ENCODE peak calls at places on chromosome 15, in ten cellular contexts. One of them, this sample, is unnamed.

GRCh38 chr15:77187751-77188464 is 117.0 kb upstream of the TSPAN3 start:
- DNase-seq in heart left ventricle: no peak
- DNase-seq in body of pancreas: no peak
- DNase-seq in neuronal stem cell: no peak
- DNase-seq in sigmoid colon: no peak
- DNase-seq in astrocyte of the spinal cord: peak
- DNase-seq in mucosa of descending colon: peak
- DNase-seq in lower leg skin: peak
- DNase-seq in CD8-positive, alpha-beta T cell: no peak
- DNase-seq in BE2C: no peak
- DNase-seq in this sample: peak

GRCh38 chr15:57485869-57486268 is 105.8 kb upstream of the MYZAP start:
- DNase-seq in heart left ventricle: no peak
- DNase-seq in body of pancreas: peak
- DNase-seq in neuronal stem cell: no peak
- DNase-seq in sigmoid colon: no peak
- DNase-seq in astrocyte of the spinal cord: peak
- DNase-seq in mucosa of descending colon: no peak
- DNase-seq in lower leg skin: no peak
- DNase-seq in CD8-positive, alpha-beta T cell: no peak
- DNase-seq in BE2C: no peak
- DNase-seq in this sample: peak

GRCh38 chr15:88463870-88464532 is 3.2 kb downstream of the MRPL46 start:
- DNase-seq in heart left ventricle: no peak
- DNase-seq in body of pancreas: no peak
- DNase-seq in neuronal stem cell: no peak
- DNase-seq in sigmoid colon: no peak
- DNase-seq in astrocyte of the spinal cord: no peak
- DNase-seq in mucosa of descending colon: no peak
- DNase-seq in lower leg skin: no peak
- DNase-seq in CD8-positive, alpha-beta T cell: no peak
- DNase-seq in BE2C: no peak
- DNase-seq in this sample: no peak

GRCh38 chr15:51625236-51625635 is 2.7 kb upstream of the DMXL2 start:
- DNase-seq in heart left ventricle: no peak
- DNase-seq in body of pancreas: no peak
- DNase-seq in neuronal stem cell: no peak
- DNase-seq in sigmoid colon: no peak
- DNase-seq in astrocyte of the spinal cord: no peak
- DNase-seq in mucosa of descending colon: no peak
- DNase-seq in lower leg skin: no peak
- DNase-seq in CD8-positive, alpha-beta T cell: no peak
- DNase-seq in BE2C: peak
- DNase-seq in this sample: no peak

GRCh38 chr15:89770041-89770440 is 6.1 kb upstream of the MESP2 start:
- DNase-seq in heart left ventricle: no peak
- DNase-seq in body of pancreas: no peak
- DNase-seq in neuronal stem cell: no peak
- DNase-seq in sigmoid colon: no peak
- DNase-seq in astrocyte of the spinal cord: peak
- DNase-seq in mucosa of descending colon: no peak
- DNase-seq in lower leg skin: no peak
- DNase-seq in CD8-positive, alpha-beta T cell: no peak
- DNase-seq in BE2C: no peak
- DNase-seq in this sample: peak

GRCh38 chr15:29854413-29854812 is 32.1 kb upstream of the TJP1 start:
- DNase-seq in heart left ventricle: no peak
- DNase-seq in body of pancreas: no peak
- DNase-seq in neuronal stem cell: no peak
- DNase-seq in sigmoid colon: no peak
- DNase-seq in astrocyte of the spinal cord: no peak
- DNase-seq in mucosa of descending colon: no peak
- DNase-seq in lower leg skin: no peak
- DNase-seq in CD8-positive, alpha-beta T cell: no peak
- DNase-seq in BE2C: no peak
- DNase-seq in this sample: no peak

GRCh38 chr15:89114974-89115373 is 26.7 kb downstream of the ABHD2 start:
- DNase-seq in heart left ventricle: no peak
- DNase-seq in body of pancreas: peak
- DNase-seq in neuronal stem cell: no peak
- DNase-seq in sigmoid colon: no peak
- DNase-seq in astrocyte of the spinal cord: peak
- DNase-seq in mucosa of descending colon: peak
- DNase-seq in lower leg skin: no peak
- DNase-seq in CD8-positive, alpha-beta T cell: no peak
- DNase-seq in BE2C: no peak
- DNase-seq in this sample: peak

GRCh38 chr15:98914626-98915025 is 93.0 kb downstream of the PGPEP1L start:
- DNase-seq in heart left ventricle: no peak
- DNase-seq in body of pancreas: no peak
- DNase-seq in neuronal stem cell: no peak
- DNase-seq in sigmoid colon: peak
- DNase-seq in astrocyte of the spinal cord: peak
- DNase-seq in mucosa of descending colon: no peak
- DNase-seq in lower leg skin: no peak
- DNase-seq in CD8-positive, alpha-beta T cell: no peak
- DNase-seq in BE2C: no peak
- DNase-seq in this sample: peak

GRCh38 chr15:101449471-101450425 is 39.8 kb downstream of the PCSK6 start:
- DNase-seq in heart left ventricle: no peak
- DNase-seq in body of pancreas: no peak
- DNase-seq in neuronal stem cell: no peak
- DNase-seq in sigmoid colon: peak
- DNase-seq in astrocyte of the spinal cord: no peak
- DNase-seq in mucosa of descending colon: no peak
- DNase-seq in lower leg skin: no peak
- DNase-seq in CD8-positive, alpha-beta T cell: no peak
- DNase-seq in BE2C: no peak
- DNase-seq in this sample: no peak

GRCh38 chr15:57646057-57646456 is 54.4 kb downstream of the MYZAP start:
- DNase-seq in heart left ventricle: no peak
- DNase-seq in body of pancreas: no peak
- DNase-seq in neuronal stem cell: no peak
- DNase-seq in sigmoid colon: no peak
- DNase-seq in astrocyte of the spinal cord: no peak
- DNase-seq in mucosa of descending colon: no peak
- DNase-seq in lower leg skin: no peak
- DNase-seq in CD8-positive, alpha-beta T cell: no peak
- DNase-seq in BE2C: no peak
- DNase-seq in this sample: no peak

GRCh38 chr15:84818221-84819131 is 1.3 kb downstream of the ALPK3 start:
- DNase-seq in heart left ventricle: no peak
- DNase-seq in body of pancreas: peak
- DNase-seq in neuronal stem cell: peak
- DNase-seq in sigmoid colon: no peak
- DNase-seq in astrocyte of the spinal cord: peak
- DNase-seq in mucosa of descending colon: no peak
- DNase-seq in lower leg skin: no peak
- DNase-seq in CD8-positive, alpha-beta T cell: no peak
- DNase-seq in BE2C: no peak
- DNase-seq in this sample: peak
- H3K4me3 ChIP-seq in heart left ventricle: peak
- H3K4me3 ChIP-seq in body of pancreas: no peak
- H3K4me3 ChIP-seq in neuronal stem cell: no peak
- H3K4me3 ChIP-seq in sigmoid colon: peak
- H3K4me3 ChIP-seq in astrocyte of the spinal cord: no peak
- H3K4me3 ChIP-seq in mucosa of descending colon: no peak
- H3K4me3 ChIP-seq in lower leg skin: no peak
- H3K4me3 ChIP-seq in CD8-positive, alpha-beta T cell: no peak
- H3K4me3 ChIP-seq in BE2C: no peak
- H3K4me3 ChIP-seq in this sample: no peak

GRCh38 chr15:71688509-71689094 is 121.8 kb upstream of the NR2E3 start:
- DNase-seq in heart left ventricle: no peak
- DNase-seq in body of pancreas: no peak
- DNase-seq in neuronal stem cell: no peak
- DNase-seq in sigmoid colon: no peak
- DNase-seq in astrocyte of the spinal cord: no peak
- DNase-seq in mucosa of descending colon: no peak
- DNase-seq in lower leg skin: no peak
- DNase-seq in CD8-positive, alpha-beta T cell: no peak
- DNase-seq in BE2C: no peak
- DNase-seq in this sample: no peak

GRCh38 chr15:71687902-71688508 is 122.3 kb upstream of the NR2E3 start:
- DNase-seq in heart left ventricle: no peak
- DNase-seq in body of pancreas: no peak
- DNase-seq in neuronal stem cell: no peak
- DNase-seq in sigmoid colon: no peak
- DNase-seq in astrocyte of the spinal cord: peak
- DNase-seq in mucosa of descending colon: no peak
- DNase-seq in lower leg skin: no peak
- DNase-seq in CD8-positive, alpha-beta T cell: no peak
- DNase-seq in BE2C: no peak
- DNase-seq in this sample: peak

GRCh38 chr15:71697236-71697635 is 113.1 kb upstream of the NR2E3 start:
- DNase-seq in heart left ventricle: no peak
- DNase-seq in body of pancreas: no peak
- DNase-seq in neuronal stem cell: no peak
- DNase-seq in sigmoid colon: no peak
- DNase-seq in astrocyte of the spinal cord: no peak
- DNase-seq in mucosa of descending colon: no peak
- DNase-seq in lower leg skin: no peak
- DNase-seq in CD8-positive, alpha-beta T cell: no peak
- DNase-seq in BE2C: no peak
- DNase-seq in this sample: no peak

GRCh38 chr15:71691322-71691699 is 119.0 kb upstream of the NR2E3 start:
- DNase-seq in heart left ventricle: no peak
- DNase-seq in body of pancreas: no peak
- DNase-seq in neuronal stem cell: no peak
- DNase-seq in sigmoid colon: no peak
- DNase-seq in astrocyte of the spinal cord: no peak
- DNase-seq in mucosa of descending colon: no peak
- DNase-seq in lower leg skin: no peak
- DNase-seq in CD8-positive, alpha-beta T cell: no peak
- DNase-seq in BE2C: no peak
- DNase-seq in this sample: peak

DNA sequence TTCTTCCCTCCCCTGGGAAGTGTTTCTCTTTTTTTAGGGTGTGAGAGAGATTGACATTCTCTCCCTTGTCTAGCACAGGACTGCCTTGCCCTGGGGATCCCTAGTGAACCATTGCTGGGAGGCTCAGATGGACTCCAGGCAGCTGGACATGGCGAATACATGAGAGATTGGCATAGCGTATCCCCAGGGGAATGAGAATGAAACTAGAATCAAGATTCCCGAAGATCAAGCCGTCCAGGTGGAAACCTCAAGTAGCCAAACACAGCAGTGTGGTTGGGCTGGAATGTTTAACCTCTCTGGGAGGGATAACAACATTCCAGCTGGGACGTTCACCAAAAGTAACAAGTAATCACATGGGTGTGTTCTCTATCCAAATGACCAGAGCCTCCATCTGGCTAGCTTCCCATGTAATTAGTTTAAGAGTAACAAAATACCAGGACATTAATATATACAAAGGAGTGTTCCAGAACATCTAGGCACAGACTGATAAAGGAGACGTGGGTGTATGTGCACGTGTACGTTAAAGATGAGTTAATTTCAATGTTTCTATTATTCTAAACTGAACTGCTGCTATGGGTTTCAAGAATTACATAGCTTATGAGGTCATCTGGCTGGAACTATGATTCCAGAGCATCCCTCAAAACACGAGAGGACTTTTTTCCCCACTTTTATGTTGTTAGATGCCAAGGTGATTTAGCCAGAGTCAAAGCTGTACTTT is 118.5 kb upstream of the NR2E3 start:
- DNase-seq in heart left ventricle: no peak
- DNase-seq in body of pancreas: no peak
- DNase-seq in neuronal stem cell: no peak
- DNase-seq in sigmoid colon: no peak
- DNase-seq in astrocyte of the spinal cord: peak
- DNase-seq in mucosa of descending colon: peak
- DNase-seq in lower leg skin: no peak
- DNase-seq in CD8-positive, alpha-beta T cell: no peak
- DNase-seq in BE2C: no peak
- DNase-seq in this sample: peak
- H3K4me3 ChIP-seq in heart left ventricle: no peak
- H3K4me3 ChIP-seq in body of pancreas: no peak
- H3K4me3 ChIP-seq in neuronal stem cell: no peak
- H3K4me3 ChIP-seq in sigmoid colon: no peak
- H3K4me3 ChIP-seq in astrocyte of the spinal cord: no peak
- H3K4me3 ChIP-seq in mucosa of descending colon: no peak
- H3K4me3 ChIP-seq in lower leg skin: no peak
- H3K4me3 ChIP-seq in CD8-positive, alpha-beta T cell: no peak
- H3K4me3 ChIP-seq in BE2C: no peak
- H3K4me3 ChIP-seq in this sample: no peak

DNA sequence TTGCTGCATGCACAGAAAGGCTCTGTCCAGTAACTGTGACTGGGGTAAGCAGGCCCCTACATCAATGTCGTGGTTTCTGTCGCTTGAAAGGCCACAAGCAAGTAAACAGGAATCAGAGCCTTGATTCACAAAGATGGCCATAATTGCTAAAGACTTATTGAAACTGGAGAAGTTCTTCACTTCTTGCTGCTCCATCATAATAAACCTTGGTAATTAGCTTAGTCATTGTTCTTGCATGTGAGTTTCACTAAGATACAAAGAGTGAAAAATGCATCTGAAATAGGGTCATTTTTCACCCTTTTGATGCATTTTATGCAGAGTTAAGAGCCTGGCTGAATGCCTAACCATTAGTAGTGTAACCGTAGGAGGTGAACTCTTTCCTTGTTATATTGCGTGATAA is 3.2 kb downstream of the SEMA6D start:
- DNase-seq in heart left ventricle: no peak
- DNase-seq in body of pancreas: no peak
- DNase-seq in neuronal stem cell: no peak
- DNase-seq in sigmoid colon: no peak
- DNase-seq in astrocyte of the spinal cord: no peak
- DNase-seq in mucosa of descending colon: no peak
- DNase-seq in lower leg skin: no peak
- DNase-seq in CD8-positive, alpha-beta T cell: no peak
- DNase-seq in BE2C: no peak
- DNase-seq in this sample: no peak
- H3K4me3 ChIP-seq in heart left ventricle: no peak
- H3K4me3 ChIP-seq in body of pancreas: no peak
- H3K4me3 ChIP-seq in neuronal stem cell: no peak
- H3K4me3 ChIP-seq in sigmoid colon: no peak
- H3K4me3 ChIP-seq in astrocyte of the spinal cord: no peak
- H3K4me3 ChIP-seq in mucosa of descending colon: no peak
- H3K4me3 ChIP-seq in lower leg skin: no peak
- H3K4me3 ChIP-seq in CD8-positive, alpha-beta T cell: no peak
- H3K4me3 ChIP-seq in BE2C: no peak
- H3K4me3 ChIP-seq in this sample: no peak

DNA sequence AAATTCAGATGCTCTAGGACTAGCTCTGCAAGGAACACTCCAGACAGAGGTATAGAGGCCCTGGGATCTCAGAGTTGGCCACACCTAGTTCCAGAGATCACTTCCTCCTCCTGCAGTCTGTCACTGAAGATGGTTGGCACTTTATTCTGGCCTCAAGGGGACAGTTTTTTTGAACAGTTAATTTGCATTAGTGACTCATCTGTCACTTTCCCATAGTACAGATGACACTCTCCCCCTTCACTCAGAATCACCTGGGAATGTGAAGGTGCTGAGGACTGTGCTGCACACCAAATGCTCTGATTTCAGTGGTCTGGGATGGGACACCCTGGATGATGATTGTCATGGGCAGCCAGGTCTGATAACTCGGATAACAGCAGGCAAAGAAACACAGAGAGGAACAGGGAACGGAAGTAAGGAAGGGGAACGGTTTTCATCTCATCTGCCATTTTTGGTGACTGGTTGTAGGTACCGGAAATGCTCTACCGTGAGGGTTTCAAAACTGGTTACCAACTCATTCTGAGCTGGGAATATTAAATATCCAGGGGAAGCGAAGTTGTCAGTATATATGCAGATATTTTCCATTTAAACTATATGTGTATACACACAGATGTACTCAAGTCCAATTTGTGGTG is 232.5 kb upstream of the ST8SIA2 start:
- DNase-seq in heart left ventricle: no peak
- DNase-seq in body of pancreas: no peak
- DNase-seq in neuronal stem cell: no peak
- DNase-seq in sigmoid colon: no peak
- DNase-seq in astrocyte of the spinal cord: no peak
- DNase-seq in mucosa of descending colon: no peak
- DNase-seq in lower leg skin: no peak
- DNase-seq in CD8-positive, alpha-beta T cell: no peak
- DNase-seq in BE2C: no peak
- DNase-seq in this sample: no peak
- H3K4me3 ChIP-seq in heart left ventricle: no peak
- H3K4me3 ChIP-seq in body of pancreas: no peak
- H3K4me3 ChIP-seq in neuronal stem cell: no peak
- H3K4me3 ChIP-seq in sigmoid colon: no peak
- H3K4me3 ChIP-seq in astrocyte of the spinal cord: no peak
- H3K4me3 ChIP-seq in mucosa of descending colon: no peak
- H3K4me3 ChIP-seq in lower leg skin: no peak
- H3K4me3 ChIP-seq in CD8-positive, alpha-beta T cell: no peak
- H3K4me3 ChIP-seq in BE2C: no peak
- H3K4me3 ChIP-seq in this sample: no peak

This sample was measured in bronchial epithelial cell.